ENCODE peak calls at places on chromosome 20, in nine cellular contexts. G, Q, Z, R, E, B, V, M and H are unnamed samples.

GRCh38 chr20:38885357-38885756 is 40.9 kb upstream of the FAM83D start:
- DNase-seq in M (no peak), E (no peak), G (no peak), V (no peak), R (no peak), Z (no peak), B (no peak), Q (no peak), H (no peak)

GRCh38 chr20:62814060-62814708 is 2.7 kb upstream of the COL9A3 start:
- DNase-seq in G (no peak), M (no peak), E (no peak), V (no peak), R (no peak), Z (no peak), B (no peak), Q (no peak), H (no peak)

GRCh38 chr20:45484676-45485075 is 15.1 kb downstream of the WFDC2 start:
- DNase-seq in G (no peak), Z (no peak), E (no peak), M (no peak), V (no peak), B (no peak), R (no peak), Q (no peak), H (no peak)

GRCh38 chr20:24118096-24118780 is 129.7 kb upstream of the GGTLC1 start:
- DNase-seq in M (no peak), R (no peak), Z (no peak), Q (no peak), V (no peak), E (no peak), B (no peak), G (no peak), H (no peak)

GRCh38 chr20:50346372-50347347 is 156.0 kb downstream of the CEBPB start:
- DNase-seq in Q (no peak), E (peak; percentile 84), V (peak; percentile 93), Z (no peak), R (no peak), M (peak; percentile 91), G (no peak), B (no peak), H (no peak)

GRCh38 chr20:23625236-23625964 is 12.4 kb downstream of the CST3 start:
- DNase-seq in V (no peak), M (no peak), Z (no peak), G (no peak), E (peak; percentile 40), B (no peak), R (no peak), Q (no peak), H (no peak)

GRCh38 chr20:23223908-23224307 is 126.7 kb upstream of the NXT1 start:
- DNase-seq in M (no peak), Z (no peak), R (no peak), Q (no peak), V (no peak), E (no peak), G (no peak), B (no peak), H (no peak)

GRCh38 chr20:50635676-50636600 is 55.4 kb downstream of the RIPOR3 start:
- DNase-seq in M (peak; percentile 58), Q (peak; percentile 76), B (peak; percentile 19), Z (no peak), R (peak; percentile 84), G (peak; percentile 72), E (peak; percentile 41), V (peak; percentile 77), H (peak; percentile 37)

GRCh38 chr20:10982692-10983091 is 308.9 kb upstream of the JAG1 start:
- DNase-seq in Q (no peak), M (peak; percentile 47), R (no peak), E (peak; percentile 94), G (no peak), Z (peak; percentile 81), V (no peak), B (no peak), H (no peak)